ENCODE peak calls at places on chromosomes 2 and 18, in four cellular contexts. K is cardiac muscle cell, V is NB4, J is left ventricle myocardium inferior. L is an unnamed sample.

GRCh38 chr2:239238839-239239606 is 161.8 kb downstream of the HDAC4 start:
- DNase-seq in K (no peak), V (no peak), J (no peak), L (no peak)

GRCh38 chr2:74507145-74507925 is at the start of gene PCGF1:
- DNase-seq in K (peak; percentile 98), V (peak; percentile 98), J (peak; percentile 100), L (peak; percentile 79)

GRCh38 chr18:9403795-9404564 is 69.4 kb downstream of the TWSG1 start:
- DNase-seq in K (peak; percentile 2), V (peak; percentile 9), J (peak; percentile 26), L (no peak)

GRCh38 chr2:12881952-12882351 is 165.2 kb downstream of the TRIB2 start:
- DNase-seq in K (peak; percentile 31), V (peak; percentile 30), J (no peak), L (no peak)

GRCh38 chr18:2597639-2598038 is 26.3 kb downstream of the NDC80 start:
- DNase-seq in K (no peak), V (no peak), J (no peak), L (no peak)

GRCh38 chr2:10254373-10255188 is 48.1 kb upstream of the HPCAL1 start:
- DNase-seq in K (no peak), V (no peak), J (peak; percentile 10), L (no peak)

GRCh38 chr2:102549027-102549426 is 70.3 kb upstream of the SLC9A2 start:
- DNase-seq in K (no peak), V (no peak), J (no peak), L (no peak)

GRCh38 chr2:129708221-129708967 is 271.1 kb upstream of the RAB6C start:
- DNase-seq in K (no peak), V (no peak), J (no peak), L (no peak)

GRCh38 chr2:96763511-96764252 is 3.0 kb downstream of the CNNM4 start:
- DNase-seq in K (peak; percentile 52), V (peak; percentile 53), J (no peak), L (no peak)

GRCh38 chr2:240960963-240961876 is 37.2 kb upstream of the SNED1 start:
- DNase-seq in K (no peak), V (peak; percentile 89), J (no peak), L (no peak)

GRCh38 chr18:74665346-74665745 is 67.7 kb downstream of the ZNF407 start:
- DNase-seq in K (no peak), V (peak; percentile 11), J (no peak), L (no peak)

GRCh38 chr2:48768669-48769068 is 13.1 kb upstream of the LHCGR start:
- DNase-seq in K (no peak), V (peak; percentile 8), J (no peak), L (no peak)

GRCh38 chr2:98160574-98160973 is 73.6 kb downstream of the VWA3B start:
- DNase-seq in K (peak; percentile 61), V (no peak), J (peak; percentile 50), L (no peak)

GRCh38 chr2:195494452-195494851 is 162.6 kb upstream of the SLC39A10 start:
- DNase-seq in K (no peak), V (no peak), J (no peak), L (no peak)

GRCh38 chr2:195498176-195498575 is 158.8 kb upstream of the SLC39A10 start:
- DNase-seq in K (peak; percentile 33), V (peak; percentile 65), J (no peak), L (peak; percentile 16)

GRCh38 chr2:195495966-195496365 is 161.1 kb upstream of the SLC39A10 start:
- DNase-seq in K (no peak), V (no peak), J (no peak), L (no peak)

GRCh38 chr2:195496991-195497390 is 160.0 kb upstream of the SLC39A10 start:
- DNase-seq in K (no peak), V (no peak), J (no peak), L (no peak)

DNA sequence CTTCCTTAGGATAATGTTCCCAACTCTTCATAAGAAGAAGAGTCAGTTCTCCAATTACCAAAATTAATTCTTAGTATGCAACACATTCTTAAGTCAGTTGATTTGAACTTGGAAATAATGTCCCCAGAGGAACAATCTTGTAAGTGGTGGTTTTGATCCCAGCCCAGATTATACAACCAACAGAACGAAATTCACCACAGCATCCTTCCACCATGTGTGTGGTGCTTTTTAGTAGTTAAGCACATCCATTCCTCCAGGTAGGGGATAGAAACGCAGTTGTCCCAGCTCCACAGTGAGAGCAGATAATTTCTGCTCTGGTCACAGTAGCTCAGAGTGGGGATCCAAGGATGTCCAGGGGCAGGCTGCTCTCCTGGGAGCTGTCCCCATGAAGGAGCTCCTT is 161.7 kb upstream of the SLC39A10 start:
- DNase-seq in K (no peak), V (peak; percentile 53), J (no peak), L (no peak)
- TF ChIP-seq CTCF in K (no peak), V (no peak), J (no peak), L (no peak)

DNA sequence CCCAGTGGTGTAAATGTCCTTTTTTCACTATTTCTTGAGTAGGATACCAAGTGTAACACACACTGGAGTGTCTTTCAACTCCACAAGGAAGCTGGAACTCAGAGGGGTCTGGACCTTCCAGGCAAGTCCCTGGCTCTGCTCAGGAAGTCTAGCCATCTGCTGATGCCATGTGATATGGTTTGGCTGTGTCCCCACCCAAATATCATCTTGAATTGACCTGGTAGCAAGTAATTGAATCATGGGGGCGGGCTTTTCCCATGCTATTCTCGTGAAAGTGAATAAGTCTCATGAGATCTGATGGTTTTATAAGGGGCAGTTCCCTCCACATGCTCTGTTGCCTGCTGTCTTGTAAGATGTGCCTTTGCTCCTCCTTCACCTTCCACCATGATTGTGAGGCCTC is 99.4 kb upstream of the CDC42EP3 start:
- DNase-seq in K (no peak), V (no peak), J (no peak), L (no peak)
- H3K4me3 ChIP-seq in K (no peak overlapping the region), V (no peak overlapping the region), J (no peak overlapping the region), L (no peak overlapping the region)

GRCh38 chr18:64119916-64120315 is 29.0 kb downstream of the LINC00305 start:
- DNase-seq in K (peak; percentile 36), V (peak; percentile 7), J (no peak), L (no peak)
- TF ChIP-seq CTCF in K (peak; percentile 5), V (no peak), J (no peak), L (peak; percentile 40)

GRCh38 chr18:43125471-43125870 is 10.0 kb upstream of the RIT2 start:
- DNase-seq in K (no peak), V (no peak), J (no peak), L (no peak)

GRCh38 chr18:43134876-43135275 is 19.4 kb upstream of the RIT2 start:
- DNase-seq in K (no peak), V (no peak), J (no peak), L (no peak)

GRCh38 chr18:43129946-43130523 is 14.6 kb upstream of the RIT2 start:
- DNase-seq in K (no peak), V (peak; percentile 48), J (no peak), L (no peak)
- H3K4me3 ChIP-seq in K (no peak overlapping the region), V (peak overlapping the region; percentile 67), J (peak overlapping the region; percentile 42), L (peak overlapping the region; percentile 34)

DNA sequence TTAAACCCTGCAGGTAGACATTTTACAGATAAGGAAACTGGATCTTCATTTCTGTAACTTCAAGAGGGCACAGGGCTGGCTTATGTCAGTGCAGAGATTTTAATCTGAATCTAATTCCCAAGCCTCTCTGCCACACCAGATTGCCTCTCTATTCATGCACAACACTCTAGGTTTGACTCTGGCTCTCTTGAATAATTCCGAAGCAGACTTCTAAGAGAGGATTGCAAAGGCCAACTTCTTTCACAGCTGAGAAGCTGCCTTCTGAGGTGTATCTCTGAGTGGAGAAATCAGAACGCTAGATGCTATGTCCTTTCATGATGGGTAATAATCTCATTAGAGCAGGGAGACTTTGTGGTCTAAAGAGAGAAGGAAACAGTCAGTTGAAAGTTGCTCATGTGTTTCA is 20.1 kb upstream of the MGAT5 start:
- DNase-seq in K (no peak), V (no peak), J (no peak), L (peak; percentile 51)
- TF ChIP-seq CTCF in K (no peak), V (no peak), J (no peak), L (no peak)

DNA sequence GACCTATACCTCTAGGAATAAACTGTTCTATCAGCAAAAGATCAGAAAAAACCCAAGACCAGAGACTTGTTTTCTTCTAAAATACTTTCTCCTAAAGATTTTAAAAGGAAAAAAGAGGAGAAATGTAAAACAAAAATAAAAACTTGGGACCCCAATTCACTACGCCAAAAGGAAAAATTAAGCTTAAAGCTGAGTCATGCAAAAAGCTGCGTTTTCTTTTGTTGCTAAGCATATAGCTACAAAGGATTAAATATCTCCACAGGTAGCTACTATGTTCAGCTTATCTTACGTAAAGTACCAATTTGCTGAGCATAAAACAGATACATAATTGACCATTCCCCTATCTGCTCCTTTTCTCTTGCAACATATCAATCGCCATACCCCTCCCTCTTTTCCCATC is 950.0 kb upstream of the NXPH2 start:
- DNase-seq in K (no peak), V (no peak), J (no peak), L (no peak)
- H3K4me3 ChIP-seq in K (no peak overlapping the region), V (no peak overlapping the region), J (no peak overlapping the region), L (no peak overlapping the region)

GRCh38 chr2:201579536-201579935 is 63.8 kb downstream of the TMEM237 start:
- DNase-seq in K (no peak), V (no peak), J (no peak), L (no peak)

GRCh38 chr2:201572822-201573493 is 70.3 kb downstream of the TMEM237 start:
- DNase-seq in K (no peak), V (peak; percentile 8), J (no peak), L (no peak)

GRCh38 chr2:201580486-201580885 is 62.8 kb downstream of the TMEM237 start:
- DNase-seq in K (no peak), V (peak; percentile 40), J (no peak), L (no peak)

GRCh38 chr2:201575971-201576370 is 67.3 kb downstream of the TMEM237 start:
- DNase-seq in K (no peak), V (no peak), J (no peak), L (no peak)

GRCh38 chr2:201574754-201575153 is 68.5 kb downstream of the TMEM237 start:
- DNase-seq in K (no peak), V (peak; percentile 43), J (no peak), L (no peak)
- TF ChIP-seq CTCF in K (no peak), V (no peak), J (no peak), L (no peak)

DNA sequence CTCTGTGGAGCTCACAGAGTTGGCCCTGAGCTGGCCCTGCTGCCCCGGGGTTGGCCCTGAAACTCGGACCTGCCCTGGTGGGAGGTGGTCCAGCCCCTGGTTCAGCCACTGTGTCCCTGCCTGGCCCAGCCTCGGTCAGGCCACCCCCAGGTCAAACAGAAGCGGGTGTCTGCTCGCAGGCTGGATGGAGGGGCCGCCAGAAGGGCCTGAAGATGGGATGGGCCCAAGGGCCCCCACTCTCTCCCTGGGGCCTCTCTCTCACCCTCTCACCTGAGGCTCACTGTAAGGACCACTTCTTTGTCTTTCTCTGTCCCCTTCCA is 25.1 kb upstream of the B3GNT7 start:
- DNase-seq in K (no peak), V (no peak), J (no peak), L (no peak)
- H3K4me3 ChIP-seq in K (no peak overlapping the region), V (no peak overlapping the region), J (no peak overlapping the region), L (no peak overlapping the region)

GRCh38 chr2:217573565-217573964 is 429.2 kb downstream of the TNS1 start:
- DNase-seq in K (no peak), V (no peak), J (no peak), L (no peak)
- TF ChIP-seq CTCF in K (no peak), V (no peak), J (no peak), L (no peak)

DNA sequence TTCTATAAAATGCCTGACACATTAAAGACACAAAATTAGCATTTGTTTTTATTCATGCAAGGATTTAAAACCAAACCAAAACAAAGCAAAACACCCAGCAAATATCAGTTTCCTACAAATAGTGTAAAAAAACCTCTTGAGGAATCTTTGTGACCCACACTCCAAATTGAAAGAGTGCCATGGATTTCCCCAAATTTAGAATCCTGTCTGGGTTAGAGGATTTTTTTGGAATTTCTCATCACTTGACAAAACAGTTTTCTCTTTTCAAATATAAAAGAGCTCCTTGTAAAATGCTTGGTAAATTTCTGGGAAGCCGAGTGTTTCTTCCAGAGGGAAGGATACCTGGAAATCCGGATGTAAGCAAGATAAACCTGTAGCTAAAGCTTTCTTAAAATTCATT is 1.7 kb upstream of the FN1 start:
- DNase-seq in K (no peak), V (no peak), J (no peak), L (no peak)
- H3K4me3 ChIP-seq in K (no peak overlapping the region), V (no peak overlapping the region), J (peak overlapping the region; percentile 77), L (peak overlapping the region; percentile 70)